ENCODE peak calls at places on chromosome 9, in four cellular contexts. One of them, this sample, is unnamed.

GRCh38 chr9:134522976-134523375 is 118.6 kb upstream of the COL5A1 start:
- DNase-seq in HEK293T: no peak
- DNase-seq in K562: no peak
- DNase-seq in GM12878: no peak
- DNase-seq in this sample: no peak

GRCh38 chr9:134688661-134689319 is 47.2 kb downstream of the COL5A1 start:
- DNase-seq in GM12878: no peak
- DNase-seq in HEK293T: no peak
- DNase-seq in K562: no peak
- DNase-seq in this sample: no peak

GRCh38 chr9:36911601-36912412 is 122.3 kb downstream of the PAX5 start:
- DNase-seq in K562: no peak
- DNase-seq in HEK293T: no peak
- DNase-seq in GM12878: no peak
- DNase-seq in this sample: no peak

GRCh38 chr9:125189011-125189360 is 617 bp downstream of the PPP6C start:
- DNase-seq in K562: no peak
- DNase-seq in HEK293T: peak
- DNase-seq in GM12878: no peak
- DNase-seq in this sample: no peak

GRCh38 chr9:130058154-130058553 is 4.4 kb downstream of the GPR107 start:
- DNase-seq in HEK293T: peak
- DNase-seq in K562: peak
- DNase-seq in GM12878: no peak
- DNase-seq in this sample: no peak

GRCh38 chr9:89419978-89420394 is 77.9 kb downstream of the SEMA4D start:
- DNase-seq in GM12878: no peak
- DNase-seq in K562: no peak
- DNase-seq in HEK293T: no peak
- DNase-seq in this sample: no peak

GRCh38 chr9:22654833-22655232 is 208.2 kb downstream of the DMRTA1 start:
- DNase-seq in K562: no peak
- DNase-seq in GM12878: no peak
- DNase-seq in HEK293T: no peak
- DNase-seq in this sample: no peak

GRCh38 chr9:134670042-134670525 is 28.5 kb downstream of the COL5A1 start:
- DNase-seq in GM12878: no peak
- DNase-seq in K562: no peak
- DNase-seq in HEK293T: no peak
- DNase-seq in this sample: no peak

GRCh38 chr9:21395778-21396717 is 10.8 kb upstream of the IFNA2 start:
- DNase-seq in HEK293T: peak
- DNase-seq in GM12878: no peak
- DNase-seq in K562: no peak
- DNase-seq in this sample: peak

GRCh38 chr9:77808750-77809079 is 160.6 kb upstream of the GNA14 start:
- DNase-seq in GM12878: no peak
- DNase-seq in K562: no peak
- DNase-seq in HEK293T: no peak
- DNase-seq in this sample: peak

GRCh38 chr9:18368206-18368605 is 105.7 kb upstream of the ADAMTSL1 start:
- DNase-seq in HEK293T: no peak
- DNase-seq in K562: no peak
- DNase-seq in GM12878: no peak
- DNase-seq in this sample: no peak

GRCh38 chr9:12972608-12973589 is 198.1 kb downstream of the LURAP1L start:
- DNase-seq in K562: no peak
- DNase-seq in HEK293T: no peak
- DNase-seq in GM12878: no peak
- DNase-seq in this sample: peak

GRCh38 chr9:20606637-20607036 is 15.7 kb downstream of the MLLT3 start:
- DNase-seq in K562: no peak
- DNase-seq in GM12878: no peak
- DNase-seq in HEK293T: no peak
- DNase-seq in this sample: no peak

GRCh38 chr9:133134419-133135190 is 13.6 kb upstream of the RALGDS start:
- DNase-seq in HEK293T: no peak
- DNase-seq in GM12878: no peak
- DNase-seq in K562: no peak
- DNase-seq in this sample: no peak

GRCh38 chr9:26756881-26757280 is 135.7 kb downstream of the CAAP1 start:
- DNase-seq in HEK293T: no peak
- DNase-seq in K562: no peak
- DNase-seq in GM12878: no peak
- DNase-seq in this sample: no peak

GRCh38 chr9:122816163-122816867 is 12.1 kb downstream of the PDCL start:
- DNase-seq in K562: no peak
- DNase-seq in HEK293T: no peak
- DNase-seq in GM12878: no peak
- DNase-seq in this sample: no peak

GRCh38 chr9:108151161-108151586 is 661.6 kb upstream of the KLF4 start:
- DNase-seq in HEK293T: no peak
- DNase-seq in GM12878: no peak
- DNase-seq in K562: no peak
- DNase-seq in this sample: no peak

GRCh38 chr9:116151966-116152381 is 1.6 kb upstream of the PAPPA start:
- DNase-seq in HEK293T: no peak
- DNase-seq in GM12878: no peak
- DNase-seq in K562: no peak
- DNase-seq in this sample: no peak

GRCh38 chr9:93650448-93650847 is 74.1 kb downstream of the PHF2 start:
- DNase-seq in K562: no peak
- DNase-seq in HEK293T: no peak
- DNase-seq in GM12878: no peak
- DNase-seq in this sample: no peak

GRCh38 chr9:113390192-113390960 is 10.7 kb downstream of the ALAD start:
- DNase-seq in GM12878: no peak
- DNase-seq in HEK293T: no peak
- DNase-seq in K562: no peak
- DNase-seq in this sample: no peak

GRCh38 chr9:99419099-99419498 is 197.0 kb downstream of the SEC61B start:
- DNase-seq in K562: no peak
- DNase-seq in HEK293T: no peak
- DNase-seq in GM12878: no peak
- DNase-seq in this sample: no peak

GRCh38 chr9:81759680-81760215 is 70.4 kb upstream of the TLE1 start:
- DNase-seq in GM12878: no peak
- DNase-seq in K562: no peak
- DNase-seq in HEK293T: no peak
- DNase-seq in this sample: peak

GRCh38 chr9:21994996-21995651 is 533 bp downstream of the CDKN2B-AS1 start:
- DNase-seq in K562: no peak
- DNase-seq in GM12878: peak
- DNase-seq in HEK293T: peak
- DNase-seq in this sample: no peak

GRCh38 chr9:86045654-86046053 is 53.7 kb downstream of the GOLM1 start:
- DNase-seq in HEK293T: no peak
- DNase-seq in GM12878: no peak
- DNase-seq in K562: no peak
- DNase-seq in this sample: no peak

GRCh38 chr9:37529111-37529510 is 43.4 kb downstream of the POLR1E start:
- DNase-seq in HEK293T: no peak
- DNase-seq in GM12878: peak
- DNase-seq in K562: no peak
- DNase-seq in this sample: no peak

GRCh38 chr9:127525426-127526188 is 74.3 kb downstream of the LRSAM1 start:
- DNase-seq in GM12878: no peak
- DNase-seq in K562: peak
- DNase-seq in HEK293T: peak
- DNase-seq in this sample: peak

GRCh38 chr9:75378036-75378435 is 289.7 kb downstream of the OSTF1 start:
- DNase-seq in GM12878: no peak
- DNase-seq in HEK293T: peak
- DNase-seq in K562: no peak
- DNase-seq in this sample: no peak

GRCh38 chr9:134475051-134475790 is 149.0 kb downstream of the RXRA start:
- DNase-seq in GM12878: no peak
- DNase-seq in HEK293T: no peak
- DNase-seq in K562: no peak
- DNase-seq in this sample: no peak

GRCh38 chr9:20042312-20042711 is 253.5 kb upstream of the SLC24A2 start:
- DNase-seq in GM12878: no peak
- DNase-seq in HEK293T: no peak
- DNase-seq in K562: no peak
- DNase-seq in this sample: no peak

GRCh38 chr9:75175395-75175794 is 87.1 kb downstream of the OSTF1 start:
- DNase-seq in K562: no peak
- DNase-seq in GM12878: no peak
- DNase-seq in HEK293T: no peak
- DNase-seq in this sample: no peak

GRCh38 chr9:84875193-84875592 is 205.7 kb downstream of the NTRK2 start:
- DNase-seq in GM12878: no peak
- DNase-seq in HEK293T: no peak
- DNase-seq in K562: no peak
- DNase-seq in this sample: no peak
- TF ChIP-seq FOXK2 in GM12878: no peak
- TF ChIP-seq FOXK2 in HEK293T: no peak
- TF ChIP-seq FOXK2 in K562: no peak
- TF ChIP-seq FOXK2 in this sample: no peak

GRCh38 chr9:90961375-90961774 is 159.8 kb downstream of the SYK start:
- DNase-seq in K562: no peak
- DNase-seq in GM12878: no peak
- DNase-seq in HEK293T: no peak
- DNase-seq in this sample: no peak
- TF ChIP-seq FOXK2 in K562: no peak
- TF ChIP-seq FOXK2 in GM12878: no peak
- TF ChIP-seq FOXK2 in HEK293T: no peak
- TF ChIP-seq FOXK2 in this sample: no peak

GRCh38 chr9:69380811-69381210 is 55.8 kb downstream of the ENTREP1 start:
- DNase-seq in K562: no peak
- DNase-seq in GM12878: no peak
- DNase-seq in HEK293T: no peak
- DNase-seq in this sample: no peak

GRCh38 chr9:69377291-69377690 is 52.3 kb downstream of the ENTREP1 start:
- DNase-seq in HEK293T: no peak
- DNase-seq in K562: no peak
- DNase-seq in GM12878: no peak
- DNase-seq in this sample: no peak

GRCh38 chr9:69380301-69380700 is 55.3 kb downstream of the ENTREP1 start:
- DNase-seq in HEK293T: no peak
- DNase-seq in GM12878: no peak
- DNase-seq in K562: no peak
- DNase-seq in this sample: no peak

GRCh38 chr9:69376651-69377050 is 51.6 kb downstream of the ENTREP1 start:
- DNase-seq in HEK293T: no peak
- DNase-seq in GM12878: no peak
- DNase-seq in K562: no peak
- DNase-seq in this sample: no peak

DNA sequence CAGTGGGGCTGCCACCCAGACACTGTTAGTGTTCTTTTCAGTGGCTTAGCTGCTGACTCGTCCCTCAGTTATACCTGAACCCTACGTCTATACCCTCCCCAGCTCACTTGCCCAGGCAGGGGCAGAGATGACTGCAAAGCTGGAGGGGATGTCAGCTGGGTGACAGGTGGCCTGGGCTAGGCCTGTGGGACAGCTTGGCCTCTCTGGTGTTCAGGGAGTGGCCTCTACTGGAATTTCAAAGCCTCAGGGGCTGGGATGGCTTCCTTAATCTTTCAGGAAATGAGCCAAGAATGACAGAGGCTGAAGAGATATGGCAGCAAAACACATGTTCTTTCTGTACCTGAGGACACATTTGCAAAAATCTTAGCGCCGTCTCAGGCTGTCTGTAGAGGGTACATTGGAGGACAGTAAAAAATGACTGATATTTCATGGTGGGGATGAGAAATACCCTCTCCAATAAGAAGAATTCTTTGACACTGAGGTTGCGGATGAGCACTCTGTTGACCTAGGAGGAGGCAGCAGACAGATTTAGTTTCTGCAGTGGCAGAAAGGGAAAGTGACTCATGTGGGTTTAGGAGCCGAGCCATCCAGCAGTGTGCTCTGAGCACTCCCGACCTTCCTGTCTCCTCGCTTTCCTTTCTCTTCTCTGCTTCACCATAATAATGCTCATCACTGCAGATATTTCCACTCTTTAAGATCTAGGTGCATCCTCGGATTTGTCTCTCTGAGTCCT is 54.4 kb downstream of the ENTREP1 start:
- DNase-seq in HEK293T: no peak
- DNase-seq in GM12878: no peak
- DNase-seq in K562: no peak
- DNase-seq in this sample: no peak
- TF ChIP-seq FOXK2 in HEK293T: no peak
- TF ChIP-seq FOXK2 in GM12878: no peak
- TF ChIP-seq FOXK2 in K562: no peak
- TF ChIP-seq FOXK2 in this sample: no peak

GRCh38 chr9:35617548-35617947 is 665 bp downstream of the CD72 start:
- DNase-seq in HEK293T: no peak
- DNase-seq in K562: no peak
- DNase-seq in GM12878: no peak
- DNase-seq in this sample: no peak

GRCh38 chr9:35618325-35618727 is at the start of gene CD72:
- DNase-seq in GM12878: no peak
- DNase-seq in HEK293T: no peak
- DNase-seq in K562: peak
- DNase-seq in this sample: no peak

GRCh38 chr9:35618854-35619799 is 914 bp upstream of the CD72 start:
- DNase-seq in HEK293T: no peak
- DNase-seq in K562: no peak
- DNase-seq in GM12878: peak
- DNase-seq in this sample: no peak

GRCh38 chr9:35615981-35616680 is 2.1 kb downstream of the CD72 start:
- DNase-seq in K562: no peak
- DNase-seq in HEK293T: no peak
- DNase-seq in GM12878: no peak
- DNase-seq in this sample: no peak

GRCh38 chr9:35616681-35617459 is 1.3 kb downstream of the CD72 start:
- DNase-seq in GM12878: no peak
- DNase-seq in HEK293T: no peak
- DNase-seq in K562: peak
- DNase-seq in this sample: no peak
- TF ChIP-seq FOXK2 in GM12878: no peak
- TF ChIP-seq FOXK2 in HEK293T: no peak
- TF ChIP-seq FOXK2 in K562: no peak
- TF ChIP-seq FOXK2 in this sample: no peak